ENCODE peak calls at places on chromosomes 4 and X, in six cellular contexts. U, J, A, X, K and P are unnamed samples. For H3K27me3, the result is how much of the 10 kb centered on the place peaks cover.

GRCh38 chr4:74969507-74970474 is 36.9 kb downstream of the PARM1 start:
- DNase-seq in U (no peak), J (no peak), A (peak), X (no peak), K (peak), P (no peak)

GRCh38 chr4:39406763-39407583 is at the start of gene KLB:
- DNase-seq in U (no peak), J (no peak), A (no peak), X (peak), K (no peak), P (no peak)

GRCh38 chr4:125303821-125304220 is 10.9 kb upstream of the FAT4 start:
- DNase-seq in U (no peak), J (no peak), A (no peak), X (no peak), K (no peak), P (no peak)

GRCh38 chr4:100986360-100986868 is 360.9 kb downstream of the PPP3CA start:
- DNase-seq in U (no peak), J (no peak), A (peak), X (no peak), K (no peak), P (no peak)

GRCh38 chr4:184163813-184164212 is 53.9 kb downstream of the ENPP6 start:
- DNase-seq in U (no peak), J (peak), A (peak), X (peak), K (peak), P (no peak)

GRCh38 chr4:111854494-111855087 is 290.7 kb upstream of the FAM241A start:
- DNase-seq in U (peak), J (peak), A (peak), X (peak), K (peak), P (peak)

GRCh38 chrX:153394595-153394994 is 6.6 kb downstream of the PNMA6E start:
- DNase-seq in U (no peak), J (no peak), A (no peak), X (no peak), K (no peak), P (no peak)

GRCh38 chr4:168614316-168615057 is 117.6 kb downstream of the PALLD start:
- DNase-seq in U (no peak), J (no peak), A (no peak), X (no peak), K (no peak), P (no peak)

GRCh38 chrX:56947695-56948094 is 47.6 kb downstream of the SPIN3 start:
- DNase-seq in U (no peak), J (peak), A (no peak), X (peak), K (no peak), P (no peak)

GRCh38 chr4:48175806-48176205 is 41.8 kb upstream of the TXK start:
- DNase-seq in U (no peak), J (peak), A (no peak), X (no peak), K (no peak), P (no peak)

GRCh38 chr4:133776961-133777360 is 424.6 kb downstream of the PABPC4L start:
- DNase-seq in U (no peak), J (no peak), A (no peak), X (no peak), K (no peak), P (no peak)

GRCh38 chr4:182488886-182489285 is 245.7 kb downstream of the TENM3 start:
- DNase-seq in U (no peak), J (no peak), A (no peak), X (no peak), K (no peak), P (no peak)

GRCh38 chr4:104351696-104352095 is 143.0 kb downstream of the CXXC4 start:
- DNase-seq in U (no peak), J (no peak), A (no peak), X (no peak), K (no peak), P (no peak)

GRCh38 chr4:20299515-20299914 is 47.8 kb downstream of the SLIT2 start:
- DNase-seq in U (peak), J (peak), A (peak), X (peak), K (peak), P (peak)

GRCh38 chr4:47667552-47667951 is 170.3 kb downstream of the CORIN start:
- DNase-seq in U (no peak), J (no peak), A (no peak), X (peak), K (no peak), P (no peak)

GRCh38 chr4:53450773-53451172 is 73.3 kb downstream of the FIP1L1 start:
- DNase-seq in U (no peak), J (no peak), A (no peak), X (peak), K (no peak), P (no peak)

GRCh38 chr4:105840426-105841174 is 54.7 kb upstream of the NPNT start:
- DNase-seq in U (no peak), J (no peak), A (no peak), X (no peak), K (no peak), P (no peak)

GRCh38 chr4:40562208-40562607 is 67.5 kb downstream of the RBM47 start:
- DNase-seq in U (no peak), J (no peak), A (no peak), X (no peak), K (no peak), P (no peak)

GRCh38 chr4:3422241-3422801 is 19.4 kb upstream of the HGFAC start:
- DNase-seq in U (no peak), J (no peak), A (no peak), X (no peak), K (no peak), P (no peak)

GRCh38 chr4:44446191-44446590 is 2.4 kb downstream of the KCTD8 start:
- DNase-seq in U (no peak), J (no peak), A (no peak), X (no peak), K (no peak), P (no peak)

GRCh38 chrX:13662537-13662841 is 9.5 kb downstream of the TCEANC start:
- DNase-seq in U (no peak), J (no peak), A (no peak), X (peak), K (no peak), P (no peak)

GRCh38 chrX:114932550-114932949 is 84.9 kb downstream of the IL13RA2 start:
- DNase-seq in U (no peak), J (no peak), A (no peak), X (no peak), K (no peak), P (no peak)

GRCh38 chrX:103356023-103356798 is at the start of gene TCEAL9:
- DNase-seq in U (peak), J (peak), A (peak), X (peak), K (peak), P (no peak)

GRCh38 chrX:44305921-44306320 is 37.6 kb downstream of the EFHC2 start:
- DNase-seq in U (no peak), J (no peak), A (no peak), X (no peak), K (no peak), P (no peak)

GRCh38 chr4:120771907-120772306 is 150.6 kb downstream of the PRDM5 start:
- DNase-seq in U (no peak), J (peak), A (no peak), X (no peak), K (no peak), P (no peak)

DNA sequence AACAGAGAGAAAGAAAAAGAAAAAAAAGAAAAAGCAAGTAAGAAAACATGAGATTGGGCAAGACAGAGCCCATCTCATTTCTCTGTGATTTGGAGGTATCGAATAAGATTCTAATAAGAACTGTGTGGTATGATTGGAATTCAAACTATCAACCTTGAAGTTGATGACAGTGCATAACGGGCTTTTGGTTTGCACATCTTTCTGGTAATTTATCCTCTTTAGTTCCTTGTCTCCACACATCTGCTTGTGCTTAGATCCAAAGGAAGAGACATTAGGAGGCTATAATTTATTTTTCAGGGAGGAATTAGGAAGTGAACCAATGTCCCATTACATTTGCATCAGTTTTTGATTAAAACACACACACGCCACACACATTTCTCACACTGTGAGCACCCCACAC is 149.9 kb downstream of the ARSF start:
- DNase-seq in U (no peak), J (no peak), A (no peak), X (peak), K (no peak), P (no peak)
- TF ChIP-seq EZH2phosphoT487 in U (no peak), J (no peak), A (no peak), X (no peak), K (no peak), P (no peak)

DNA sequence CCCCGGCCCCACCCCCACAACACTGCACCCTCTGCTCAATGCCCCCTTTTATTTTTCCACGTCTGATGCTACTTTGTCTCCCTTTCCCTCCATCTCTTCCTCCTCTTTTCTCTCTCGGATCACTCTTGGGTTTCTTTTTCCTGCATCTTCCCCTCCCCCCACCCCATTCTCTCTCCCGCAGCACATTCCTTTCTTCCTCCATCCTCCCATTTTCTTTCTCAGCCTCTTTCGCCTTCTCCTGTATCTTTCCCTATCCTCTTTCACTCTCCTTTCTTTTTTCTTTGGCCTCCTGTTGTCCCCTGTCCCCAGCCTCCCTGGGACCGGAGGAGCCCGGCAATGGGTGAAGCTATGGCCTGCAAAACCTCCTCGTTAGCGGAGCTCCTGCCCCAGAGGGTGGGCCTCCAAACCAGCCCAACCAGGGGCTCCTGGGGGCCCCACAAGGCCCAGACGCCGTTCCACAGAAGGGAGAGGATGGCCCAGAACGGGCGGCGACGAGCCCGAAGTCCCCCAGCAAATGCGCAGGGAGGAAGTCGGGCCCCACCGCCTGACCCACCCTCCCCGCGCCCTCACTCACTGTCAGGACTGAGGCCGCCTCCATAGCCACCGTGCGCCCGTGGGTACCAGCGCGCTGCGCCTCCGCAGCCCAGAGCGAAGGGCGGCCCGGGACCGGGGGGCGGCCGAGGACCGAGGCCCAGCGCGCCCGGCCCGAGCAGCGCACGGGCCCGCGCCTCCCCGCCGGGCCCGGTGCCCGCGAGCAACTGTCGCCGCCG is 807 bp downstream of the HMX1 start:
- DNase-seq in U (no peak), J (no peak), A (peak), X (no peak), K (peak), P (no peak)
- H3K27me3 ChIP-seq in U (under half), J (under half), A (half or more), X (under half), K (under half), P (half or more)

DNA sequence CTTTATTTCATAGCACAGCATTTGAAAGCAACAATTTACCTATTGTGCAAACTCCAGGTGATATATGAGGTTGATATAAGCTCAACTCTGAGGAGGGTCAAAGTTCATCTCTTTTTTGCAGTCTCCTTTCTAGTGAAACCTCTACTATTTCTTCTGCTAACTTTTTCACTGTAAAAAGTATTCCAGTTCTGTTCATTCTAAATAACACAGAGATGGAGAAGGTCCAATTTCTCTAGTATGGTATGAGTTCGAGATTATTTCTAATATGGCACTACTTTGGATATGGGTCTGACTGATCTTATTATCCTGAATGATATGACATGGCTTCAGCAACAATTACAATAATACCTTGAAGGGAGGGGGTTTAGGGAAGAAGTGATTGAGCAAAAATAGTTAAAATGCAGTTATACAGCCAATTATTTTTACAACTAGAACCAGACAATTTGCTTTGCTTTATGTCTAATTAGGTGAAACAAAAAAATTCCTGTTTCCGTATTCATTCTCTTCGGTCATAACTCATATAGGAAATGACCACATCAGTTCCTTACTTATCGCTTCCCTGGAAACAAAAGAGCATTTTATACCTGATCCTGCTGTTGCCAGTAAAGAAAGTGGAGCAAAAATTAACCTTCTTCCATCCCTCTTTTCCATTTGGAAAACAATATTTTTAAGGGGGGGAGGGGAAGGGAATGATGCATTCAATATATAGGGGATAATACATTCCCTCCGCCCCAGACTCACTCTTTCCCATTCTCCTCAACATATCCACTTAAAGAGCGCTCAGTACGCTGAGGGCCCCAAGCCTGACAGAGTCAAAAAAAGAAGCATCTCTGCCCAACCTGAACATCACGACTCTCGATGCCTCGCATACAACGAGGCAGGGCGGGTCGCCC is 1.0 kb downstream of the TBC1D9 start:
- DNase-seq in U (no peak), J (peak), A (no peak), X (peak), K (no peak), P (no peak)
- H3K9ac ChIP-seq in U (peak), J (peak), A (peak), X (peak), K (peak), P (peak)

GRCh38 chrX:8067754-8068469 is 103.2 kb downstream of the VCX2 start:
- DNase-seq in U (no peak), J (peak), A (no peak), X (no peak), K (no peak), P (no peak)
- TF ChIP-seq EZH2phosphoT487 in U (no peak), J (no peak), A (no peak), X (no peak), K (no peak), P (no peak)